ENCODE peak calls at places on chromosome 5, in five cellular contexts. One of them, this sample, is unnamed. For H3K4me1, the result is how much of the 10 kb centered on the place peaks cover.

GRCh38 chr5:124887223-124887622 is 140.8 kb upstream of the ZNF608 start:
- DNase-seq in CD8-positive, alpha-beta memory T cell: no peak
- DNase-seq in CD4-positive, alpha-beta memory T cell: no peak
- DNase-seq in ovary: no peak
- DNase-seq in heart left ventricle: no peak
- DNase-seq in this sample: no peak

GRCh38 chr5:67182406-67182805 is 14.2 kb downstream of the CD180 start:
- DNase-seq in heart left ventricle: peak
- DNase-seq in ovary: peak
- DNase-seq in CD4-positive, alpha-beta memory T cell: no peak
- DNase-seq in CD8-positive, alpha-beta memory T cell: no peak
- DNase-seq in this sample: peak

GRCh38 chr5:40606077-40606765 is 73.5 kb upstream of the PTGER4 start:
- DNase-seq in CD4-positive, alpha-beta memory T cell: no peak
- DNase-seq in CD8-positive, alpha-beta memory T cell: no peak
- DNase-seq in heart left ventricle: no peak
- DNase-seq in ovary: no peak
- DNase-seq in this sample: no peak

GRCh38 chr5:138467711-138468132 is 2.4 kb downstream of the EGR1 start:
- DNase-seq in CD4-positive, alpha-beta memory T cell: no peak
- DNase-seq in heart left ventricle: no peak
- DNase-seq in CD8-positive, alpha-beta memory T cell: no peak
- DNase-seq in ovary: no peak
- DNase-seq in this sample: no peak

GRCh38 chr5:148474025-148474511 is 90.3 kb downstream of the FBXO38 start:
- DNase-seq in heart left ventricle: peak
- DNase-seq in CD4-positive, alpha-beta memory T cell: no peak
- DNase-seq in ovary: no peak
- DNase-seq in CD8-positive, alpha-beta memory T cell: no peak
- DNase-seq in this sample: no peak

GRCh38 chr5:133738271-133738670 is 125.9 kb upstream of the FSTL4 start:
- DNase-seq in CD8-positive, alpha-beta memory T cell: no peak
- DNase-seq in ovary: no peak
- DNase-seq in CD4-positive, alpha-beta memory T cell: no peak
- DNase-seq in heart left ventricle: no peak
- DNase-seq in this sample: no peak

GRCh38 chr5:41871866-41872265 is 1.6 kb upstream of the OXCT1 start:
- DNase-seq in CD8-positive, alpha-beta memory T cell: no peak
- DNase-seq in heart left ventricle: peak
- DNase-seq in ovary: no peak
- DNase-seq in CD4-positive, alpha-beta memory T cell: no peak
- DNase-seq in this sample: no peak

GRCh38 chr5:138449501-138450239 is 10.8 kb downstream of the REEP2 start:
- DNase-seq in heart left ventricle: peak
- DNase-seq in ovary: peak
- DNase-seq in CD4-positive, alpha-beta memory T cell: peak
- DNase-seq in CD8-positive, alpha-beta memory T cell: peak
- DNase-seq in this sample: peak

GRCh38 chr5:36741138-36741537 is 134.7 kb downstream of the SLC1A3 start:
- DNase-seq in CD8-positive, alpha-beta memory T cell: no peak
- DNase-seq in CD4-positive, alpha-beta memory T cell: no peak
- DNase-seq in heart left ventricle: no peak
- DNase-seq in ovary: no peak
- DNase-seq in this sample: no peak

GRCh38 chr5:14234204-14234603 is 91.1 kb downstream of the TRIO start:
- DNase-seq in heart left ventricle: no peak
- DNase-seq in CD8-positive, alpha-beta memory T cell: no peak
- DNase-seq in CD4-positive, alpha-beta memory T cell: no peak
- DNase-seq in ovary: no peak
- DNase-seq in this sample: no peak

GRCh38 chr5:130065617-130066016 is 161.4 kb downstream of the CHSY3 start:
- DNase-seq in CD8-positive, alpha-beta memory T cell: no peak
- DNase-seq in ovary: no peak
- DNase-seq in heart left ventricle: no peak
- DNase-seq in CD4-positive, alpha-beta memory T cell: no peak
- DNase-seq in this sample: no peak

GRCh38 chr5:123916331-123917121 is 404.5 kb downstream of the CSNK1G3 start:
- DNase-seq in heart left ventricle: no peak
- DNase-seq in CD4-positive, alpha-beta memory T cell: no peak
- DNase-seq in ovary: no peak
- DNase-seq in CD8-positive, alpha-beta memory T cell: no peak
- DNase-seq in this sample: peak

GRCh38 chr5:89445106-89445745 is 562.2 kb upstream of the MEF2C start:
- DNase-seq in heart left ventricle: no peak
- DNase-seq in CD4-positive, alpha-beta memory T cell: no peak
- DNase-seq in ovary: no peak
- DNase-seq in CD8-positive, alpha-beta memory T cell: no peak
- DNase-seq in this sample: no peak

GRCh38 chr5:125034331-125034730 is 287.9 kb upstream of the ZNF608 start:
- DNase-seq in heart left ventricle: no peak
- DNase-seq in CD8-positive, alpha-beta memory T cell: no peak
- DNase-seq in CD4-positive, alpha-beta memory T cell: no peak
- DNase-seq in ovary: no peak
- DNase-seq in this sample: no peak

GRCh38 chr5:179342577-179342976 is 2.7 kb downstream of the ADAMTS2 start:
- DNase-seq in ovary: peak
- DNase-seq in CD8-positive, alpha-beta memory T cell: no peak
- DNase-seq in CD4-positive, alpha-beta memory T cell: no peak
- DNase-seq in heart left ventricle: no peak
- DNase-seq in this sample: no peak

GRCh38 chr5:35857004-35857345 is 284 bp downstream of the IL7R start:
- DNase-seq in heart left ventricle: no peak
- DNase-seq in ovary: no peak
- DNase-seq in CD8-positive, alpha-beta memory T cell: no peak
- DNase-seq in CD4-positive, alpha-beta memory T cell: no peak
- DNase-seq in this sample: no peak

GRCh38 chr5:67004730-67005350 is 191.8 kb downstream of the CD180 start:
- DNase-seq in ovary: no peak
- DNase-seq in heart left ventricle: no peak
- DNase-seq in CD4-positive, alpha-beta memory T cell: no peak
- DNase-seq in CD8-positive, alpha-beta memory T cell: peak
- DNase-seq in this sample: no peak

GRCh38 chr5:172335721-172336120 is 52.2 kb upstream of the UBTD2 start:
- DNase-seq in CD8-positive, alpha-beta memory T cell: no peak
- DNase-seq in heart left ventricle: no peak
- DNase-seq in CD4-positive, alpha-beta memory T cell: no peak
- DNase-seq in ovary: no peak
- DNase-seq in this sample: no peak

GRCh38 chr5:76490970-76491369 is 87.9 kb downstream of the IQGAP2 start:
- DNase-seq in CD4-positive, alpha-beta memory T cell: no peak
- DNase-seq in ovary: no peak
- DNase-seq in heart left ventricle: no peak
- DNase-seq in CD8-positive, alpha-beta memory T cell: no peak
- DNase-seq in this sample: no peak

GRCh38 chr5:172760136-172760535 is 10.9 kb downstream of the DUSP1 start:
- DNase-seq in CD4-positive, alpha-beta memory T cell: no peak
- DNase-seq in heart left ventricle: no peak
- DNase-seq in CD8-positive, alpha-beta memory T cell: no peak
- DNase-seq in ovary: no peak
- DNase-seq in this sample: no peak

GRCh38 chr5:36885566-36886485 is 9.3 kb downstream of the NIPBL start:
- DNase-seq in heart left ventricle: no peak
- DNase-seq in ovary: no peak
- DNase-seq in CD8-positive, alpha-beta memory T cell: no peak
- DNase-seq in CD4-positive, alpha-beta memory T cell: peak
- DNase-seq in this sample: no peak

GRCh38 chr5:4226565-4226964 is 630.9 kb downstream of the IRX1 start:
- DNase-seq in CD4-positive, alpha-beta memory T cell: no peak
- DNase-seq in heart left ventricle: no peak
- DNase-seq in ovary: no peak
- DNase-seq in CD8-positive, alpha-beta memory T cell: no peak
- DNase-seq in this sample: no peak

GRCh38 chr5:93431255-93431654 is 149.8 kb downstream of the NR2F1-AS1 start:
- DNase-seq in CD8-positive, alpha-beta memory T cell: no peak
- DNase-seq in ovary: no peak
- DNase-seq in heart left ventricle: no peak
- DNase-seq in CD4-positive, alpha-beta memory T cell: no peak
- DNase-seq in this sample: no peak

GRCh38 chr5:112594060-112594850 is 143.4 kb upstream of the APC start:
- DNase-seq in CD4-positive, alpha-beta memory T cell: no peak
- DNase-seq in ovary: no peak
- DNase-seq in heart left ventricle: no peak
- DNase-seq in CD8-positive, alpha-beta memory T cell: no peak
- DNase-seq in this sample: no peak

GRCh38 chr5:62082370-62082778 is 223.6 kb upstream of the KIF2A start:
- DNase-seq in heart left ventricle: no peak
- DNase-seq in CD8-positive, alpha-beta memory T cell: no peak
- DNase-seq in ovary: no peak
- DNase-seq in CD4-positive, alpha-beta memory T cell: no peak
- DNase-seq in this sample: no peak

GRCh38 chr5:646396-647201 is 34.5 kb downstream of the CEP72 start:
- DNase-seq in CD8-positive, alpha-beta memory T cell: no peak
- DNase-seq in CD4-positive, alpha-beta memory T cell: no peak
- DNase-seq in heart left ventricle: no peak
- DNase-seq in ovary: peak
- DNase-seq in this sample: no peak

DNA sequence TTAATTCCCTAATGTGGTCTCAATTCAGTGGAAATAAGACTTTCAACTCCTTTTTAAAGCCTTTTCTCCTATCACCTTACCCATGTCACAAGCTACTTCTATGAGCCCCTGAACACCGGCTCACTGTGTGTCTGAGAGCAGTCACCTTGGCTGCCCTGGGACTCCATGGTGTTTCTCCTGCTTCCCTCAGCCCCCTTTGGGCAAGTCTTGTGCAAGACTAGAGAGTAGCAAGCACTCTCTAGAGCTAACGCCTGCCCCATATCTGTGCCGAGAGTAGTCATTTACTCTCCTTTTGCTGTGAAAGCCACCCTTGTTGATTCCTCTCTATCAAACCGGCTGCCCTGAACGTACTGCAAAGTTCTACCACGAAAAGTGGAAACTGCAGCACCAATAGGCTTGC is 77.9 kb upstream of the DAB2 start:
- DNase-seq in CD4-positive, alpha-beta memory T cell: no peak
- DNase-seq in ovary: no peak
- DNase-seq in heart left ventricle: no peak
- DNase-seq in CD8-positive, alpha-beta memory T cell: no peak
- DNase-seq in this sample: no peak
- H3K4me1 ChIP-seq in CD4-positive, alpha-beta memory T cell: under half
- H3K4me1 ChIP-seq in ovary: under half
- H3K4me1 ChIP-seq in heart left ventricle: under half
- H3K4me1 ChIP-seq in CD8-positive, alpha-beta memory T cell: under half
- H3K4me1 ChIP-seq in this sample: under half

GRCh38 chr5:144361406-144361805 is 190.7 kb downstream of the KCTD16 start:
- DNase-seq in heart left ventricle: no peak
- DNase-seq in CD8-positive, alpha-beta memory T cell: no peak
- DNase-seq in CD4-positive, alpha-beta memory T cell: no peak
- DNase-seq in ovary: no peak
- DNase-seq in this sample: no peak
- H3K4me1 ChIP-seq in heart left ventricle: under half
- H3K4me1 ChIP-seq in CD8-positive, alpha-beta memory T cell: under half
- H3K4me1 ChIP-seq in CD4-positive, alpha-beta memory T cell: under half
- H3K4me1 ChIP-seq in ovary: under half
- H3K4me1 ChIP-seq in this sample: under half

DNA sequence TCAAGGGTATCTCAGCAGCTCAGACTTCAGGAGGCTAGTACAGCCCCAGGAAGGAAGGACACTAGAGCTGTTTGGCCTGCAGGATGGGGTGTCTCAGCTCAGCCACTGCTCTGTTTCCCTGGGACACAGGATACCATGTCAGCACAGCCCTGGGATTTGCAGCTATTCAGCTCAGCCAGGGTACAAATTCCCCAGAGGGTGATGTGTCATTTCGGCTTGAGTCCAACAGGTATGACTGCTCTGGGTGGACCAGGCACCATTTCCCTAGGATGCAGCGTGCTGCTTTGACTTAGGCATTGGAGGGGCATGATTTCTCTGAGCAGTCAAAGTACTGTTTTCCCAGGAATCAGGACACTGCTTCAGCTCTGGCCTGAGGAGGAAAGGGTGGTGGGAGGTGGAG is 130.1 kb downstream of the ARSB start:
- DNase-seq in heart left ventricle: no peak
- DNase-seq in CD8-positive, alpha-beta memory T cell: no peak
- DNase-seq in ovary: no peak
- DNase-seq in CD4-positive, alpha-beta memory T cell: no peak
- DNase-seq in this sample: no peak
- H3K4me1 ChIP-seq in heart left ventricle: under half
- H3K4me1 ChIP-seq in CD8-positive, alpha-beta memory T cell: under half
- H3K4me1 ChIP-seq in ovary: under half
- H3K4me1 ChIP-seq in CD4-positive, alpha-beta memory T cell: under half
- H3K4me1 ChIP-seq in this sample: under half

DNA sequence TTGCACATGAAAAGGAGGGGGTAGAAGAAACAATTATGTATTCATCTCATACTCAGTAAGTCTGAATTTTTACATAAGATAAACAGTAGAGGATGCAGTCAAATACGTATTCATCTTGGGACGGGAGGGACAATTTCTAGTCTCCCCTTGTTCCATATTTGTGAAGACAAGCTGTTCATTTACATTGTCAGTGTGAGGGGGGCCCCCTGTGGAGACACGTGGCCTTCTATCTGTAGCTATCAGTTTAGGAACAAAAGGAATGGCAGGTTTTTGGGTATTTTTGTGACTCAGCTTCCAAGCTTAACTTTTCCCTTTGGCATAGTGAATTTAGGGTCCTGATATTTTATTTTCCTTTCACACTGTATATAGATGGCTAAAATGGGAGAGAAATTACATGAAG is 49.1 kb upstream of the PPP1R2B start:
- DNase-seq in heart left ventricle: no peak
- DNase-seq in ovary: no peak
- DNase-seq in CD4-positive, alpha-beta memory T cell: no peak
- DNase-seq in CD8-positive, alpha-beta memory T cell: no peak
- DNase-seq in this sample: peak
- H3K4me1 ChIP-seq in heart left ventricle: under half
- H3K4me1 ChIP-seq in ovary: under half
- H3K4me1 ChIP-seq in CD4-positive, alpha-beta memory T cell: under half
- H3K4me1 ChIP-seq in CD8-positive, alpha-beta memory T cell: under half
- H3K4me1 ChIP-seq in this sample: under half

DNA sequence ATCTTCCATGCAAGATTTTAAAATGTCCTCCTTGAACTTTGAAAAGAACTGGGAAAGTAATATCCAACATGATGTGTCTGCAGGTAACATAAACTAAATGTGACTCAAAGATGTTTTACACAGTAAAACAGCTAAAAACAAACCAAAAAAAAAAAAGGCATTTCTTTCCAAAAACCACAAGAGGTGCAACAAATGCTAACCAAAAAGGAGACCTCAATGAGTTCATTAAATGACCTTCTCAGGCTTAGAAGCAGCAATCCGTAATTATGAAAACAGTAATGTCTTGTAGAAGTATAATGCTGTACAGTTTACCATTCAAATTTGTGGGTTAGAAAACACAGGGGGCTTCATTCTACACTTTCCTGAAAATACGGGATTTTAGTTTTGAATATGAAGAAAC is 2.5 kb downstream of the RNF145 start:
- DNase-seq in CD8-positive, alpha-beta memory T cell: no peak
- DNase-seq in CD4-positive, alpha-beta memory T cell: no peak
- DNase-seq in heart left ventricle: no peak
- DNase-seq in ovary: no peak
- DNase-seq in this sample: no peak
- H3K4me1 ChIP-seq in CD8-positive, alpha-beta memory T cell: half or more
- H3K4me1 ChIP-seq in CD4-positive, alpha-beta memory T cell: half or more
- H3K4me1 ChIP-seq in heart left ventricle: half or more
- H3K4me1 ChIP-seq in ovary: under half
- H3K4me1 ChIP-seq in this sample: under half

DNA sequence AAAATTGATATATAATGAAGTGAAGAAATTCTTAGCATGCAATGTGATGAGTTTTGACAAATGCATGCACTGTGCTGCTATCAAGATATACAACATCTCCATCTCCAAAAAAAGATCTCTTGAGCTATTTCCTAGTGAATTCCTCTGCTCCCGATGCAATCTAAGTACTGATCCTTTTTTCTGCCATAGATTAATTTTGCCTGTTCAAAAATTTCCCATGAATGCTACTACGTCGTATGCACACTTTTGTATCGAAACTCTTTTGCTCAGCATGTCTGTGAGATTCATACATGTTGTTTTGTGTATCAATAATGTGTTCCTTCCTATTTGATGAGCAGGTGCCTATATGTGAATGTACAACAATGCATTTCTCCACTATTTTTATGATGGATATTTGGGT is 647.4 kb downstream of the MTRR start:
- DNase-seq in heart left ventricle: no peak
- DNase-seq in ovary: no peak
- DNase-seq in CD4-positive, alpha-beta memory T cell: no peak
- DNase-seq in CD8-positive, alpha-beta memory T cell: no peak
- DNase-seq in this sample: no peak
- H3K4me1 ChIP-seq in heart left ventricle: under half
- H3K4me1 ChIP-seq in ovary: under half
- H3K4me1 ChIP-seq in CD4-positive, alpha-beta memory T cell: under half
- H3K4me1 ChIP-seq in CD8-positive, alpha-beta memory T cell: under half
- H3K4me1 ChIP-seq in this sample: under half